ENCODE peak calls at places on chromosomes 6 and 20, in four cellular contexts. B is endothelial cell, Y is GM12864, D is transverse colon. N is an unnamed sample.
A peak's percentile ranks its signal among the peaks of the same experiment; 100 is the strongest.

GRCh38 chr20:57351042-57351783 is at the start of gene RAE1:
- DNase-seq in Y (peak; percentile 80), B (peak; percentile 88), D (peak; percentile 94), N (peak; percentile 93)

GRCh38 chr6:12017263-12017662 is 5.2 kb downstream of the HIVEP1 start:
- DNase-seq in B (no peak), D (peak; percentile 38), Y (no peak), N (no peak)

GRCh38 chr20:20410678-20411077 is 42.8 kb downstream of the INSM1 start:
- DNase-seq in Y (no peak), D (peak; percentile 57), B (peak; percentile 57), N (no peak)

GRCh38 chr20:40961686-40962640 is 66.7 kb upstream of the TOP1 start:
- DNase-seq in D (no peak), B (no peak), Y (no peak), N (no peak)

GRCh38 chr20:14498809-14499208 is 161.4 kb upstream of the FLRT3 start:
- DNase-seq in D (no peak), Y (no peak), B (no peak), N (no peak)

GRCh38 chr6:160445130-160445529 is 97.0 kb downstream of the SLC22A3 start:
- DNase-seq in Y (no peak), D (no peak), B (no peak), N (no peak)

GRCh38 chr6:12110523-12111154 is 98.5 kb downstream of the HIVEP1 start:
- DNase-seq in B (no peak), D (no peak), Y (no peak), N (no peak)

GRCh38 chr20:50427740-50428462 is 82.3 kb upstream of the PTPN1 start:
- DNase-seq in B (no peak), D (no peak), Y (no peak), N (no peak)

GRCh38 chr20:44780226-44780625 is 30.1 kb downstream of the RIMS4 start:
- DNase-seq in Y (no peak), B (peak; percentile 73), D (peak; percentile 15), N (peak; percentile 58)

GRCh38 chr6:142207265-142207877 is 60.3 kb downstream of the VTA1 start:
- DNase-seq in B (peak; percentile 52), D (peak; percentile 30), Y (peak; percentile 13), N (no peak)

GRCh38 chr6:12024715-12025434 is 12.8 kb downstream of the HIVEP1 start:
- DNase-seq in B (no peak), D (no peak), Y (no peak), N (no peak)

GRCh38 chr6:128528241-128528640 is 7.8 kb upstream of the PTPRK start:
- DNase-seq in B (no peak), Y (no peak), D (no peak), N (no peak)

GRCh38 chr6:136511921-136512320 is 38.3 kb downstream of the MAP7 start:
- DNase-seq in B (no peak), Y (no peak), D (no peak), N (no peak)

GRCh38 chr6:11989376-11989775 is 22.7 kb upstream of the HIVEP1 start:
- DNase-seq in B (no peak), Y (no peak), D (no peak), N (no peak)

GRCh38 chr6:6886160-6886885 is 221.4 kb upstream of the RREB1 start:
- DNase-seq in Y (no peak), B (no peak), D (peak; percentile 25), N (no peak)

GRCh38 chr6:168825226-168826077 is 384.5 kb downstream of the SMOC2 start:
- DNase-seq in Y (no peak), B (no peak), D (no peak), N (no peak)

GRCh38 chr20:14997791-14998190 is 660.4 kb upstream of the FLRT3 start:
- DNase-seq in D (no peak), Y (no peak), B (no peak), N (no peak)

GRCh38 chr6:12408752-12409151 is 118.6 kb downstream of the EDN1 start:
- DNase-seq in B (peak; percentile 6), D (no peak), Y (no peak), N (no peak)

GRCh38 chr6:143822584-143823024 is 20.5 kb upstream of the LTV1 start:
- DNase-seq in D (no peak), Y (no peak), B (no peak), N (no peak)

GRCh38 chr6:117346142-117346930 is 79.4 kb downstream of the ROS1 start:
- DNase-seq in Y (no peak), B (no peak), D (no peak), N (peak; percentile 13)

GRCh38 chr6:189676-190075 is 102.6 kb upstream of the DUSP22 start:
- DNase-seq in B (no peak), Y (no peak), D (no peak), N (no peak)

GRCh38 chr6:155158044-155158843 is 105.6 kb upstream of the CLDN20 start:
- DNase-seq in D (no peak), B (no peak), Y (no peak), N (no peak)

GRCh38 chr6:85472744-85473143 is 22.9 kb downstream of the NT5E start:
- DNase-seq in Y (no peak), D (no peak), B (no peak), N (no peak)

GRCh38 chr6:130742282-130742681 is 84.9 kb upstream of the SMLR1 start:
- DNase-seq in D (no peak), B (no peak), Y (no peak), N (no peak)

GRCh38 chr20:39631557-39631956 is 669.4 kb downstream of the DHX35 start:
- DNase-seq in D (no peak), Y (no peak), B (no peak), N (no peak)

GRCh38 chr6:75196051-75196743 is 9.7 kb downstream of the COL12A1 start:
- DNase-seq in D (no peak), Y (no peak), B (no peak), N (no peak)

GRCh38 chr6:82525775-82526515 is 162.3 kb downstream of the TPBG start:
- DNase-seq in Y (no peak), B (no peak), D (no peak), N (no peak)

GRCh38 chr6:32086661-32087573 is 22.2 kb downstream of the TNXB start:
- DNase-seq in Y (peak; percentile 68), B (no peak), D (no peak), N (peak; percentile 80)

GRCh38 chr20:49573900-49574416 is 6.0 kb upstream of the PTGIS start:
- DNase-seq in B (no peak), D (no peak), Y (no peak), N (no peak)

GRCh38 chr6:22366214-22366613 is 69.4 kb upstream of the PRL start:
- DNase-seq in D (no peak), Y (no peak), B (no peak), N (no peak)

GRCh38 chr6:128069180-128069579 is 168.3 kb upstream of the THEMIS start:
- DNase-seq in B (no peak), Y (no peak), D (no peak), N (no peak)

GRCh38 chr20:23434521-23435313 is 4.8 kb upstream of the CSTL1 start:
- DNase-seq in Y (no peak), B (no peak), D (no peak), N (no peak)

GRCh38 chr6:155380666-155381332 is 66.5 kb upstream of the TFB1M start:
- DNase-seq in D (no peak), B (no peak), Y (no peak), N (no peak)

GRCh38 chr6:20873425-20874190 is 339.4 kb downstream of the CDKAL1 start:
- DNase-seq in D (no peak), B (no peak), Y (no peak), N (no peak)
- TF ChIP-seq CTCF in D (no peak), B (no peak), Y (no peak), N (no peak)

GRCh38 chr6:28542440-28543293 is 17.0 kb downstream of the GPX5 start:
- DNase-seq in Y (peak; percentile 76), D (peak; percentile 58), B (peak; percentile 78), N (peak; percentile 52)
- TF ChIP-seq CTCF in Y (peak; percentile 64), D (peak; percentile 15), B (peak; percentile 84), N (peak; percentile 38)

GRCh38 chr6:8530775-8531435 is 95.6 kb upstream of the SLC35B3 start:
- DNase-seq in D (no peak), Y (no peak), B (no peak), N (no peak)
- TF ChIP-seq CTCF in D (no peak), Y (no peak), B (no peak), N (no peak)

DNA sequence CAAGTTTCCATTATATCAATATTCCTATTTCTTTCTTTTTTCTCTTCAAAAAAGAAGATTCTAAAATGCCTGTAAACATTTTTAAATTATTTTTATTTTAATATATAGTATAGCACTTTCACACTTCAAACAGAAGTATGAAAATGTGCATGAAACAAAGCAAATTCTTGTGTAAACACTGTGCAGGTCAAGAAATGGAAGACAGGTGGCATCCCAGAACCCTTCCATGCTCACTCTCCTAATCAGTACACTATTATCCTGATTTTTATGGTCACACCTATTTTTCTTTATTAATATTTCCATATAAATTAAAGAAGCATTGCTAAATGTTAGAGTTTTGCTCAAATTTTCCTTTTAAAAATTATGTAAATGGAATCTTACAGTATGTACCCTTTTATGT is 561.6 kb upstream of the RNF217 start:
- DNase-seq in Y (no peak), B (no peak), D (no peak), N (no peak)
- TF ChIP-seq CTCF in Y (no peak), B (peak; percentile 26), D (no peak), N (no peak)

GRCh38 chr20:63973160-63973479 is 3.4 kb upstream of the ZNF512B start:
- DNase-seq in B (no peak), D (no peak), Y (no peak), N (no peak)

GRCh38 chr20:63972312-63973159 is 2.8 kb upstream of the ZNF512B start:
- DNase-seq in D (peak; percentile 6), B (no peak), Y (no peak), N (no peak)

GRCh38 chr20:63976980-63977391 is 2.5 kb downstream of the SAMD10 start:
- DNase-seq in D (no peak), Y (no peak), B (no peak), N (no peak)

GRCh38 chr20:63973636-63974401 is 4.1 kb upstream of the ZNF512B start:
- DNase-seq in Y (no peak), D (peak; percentile 89), B (peak; percentile 97), N (peak; percentile 90)

DNA sequence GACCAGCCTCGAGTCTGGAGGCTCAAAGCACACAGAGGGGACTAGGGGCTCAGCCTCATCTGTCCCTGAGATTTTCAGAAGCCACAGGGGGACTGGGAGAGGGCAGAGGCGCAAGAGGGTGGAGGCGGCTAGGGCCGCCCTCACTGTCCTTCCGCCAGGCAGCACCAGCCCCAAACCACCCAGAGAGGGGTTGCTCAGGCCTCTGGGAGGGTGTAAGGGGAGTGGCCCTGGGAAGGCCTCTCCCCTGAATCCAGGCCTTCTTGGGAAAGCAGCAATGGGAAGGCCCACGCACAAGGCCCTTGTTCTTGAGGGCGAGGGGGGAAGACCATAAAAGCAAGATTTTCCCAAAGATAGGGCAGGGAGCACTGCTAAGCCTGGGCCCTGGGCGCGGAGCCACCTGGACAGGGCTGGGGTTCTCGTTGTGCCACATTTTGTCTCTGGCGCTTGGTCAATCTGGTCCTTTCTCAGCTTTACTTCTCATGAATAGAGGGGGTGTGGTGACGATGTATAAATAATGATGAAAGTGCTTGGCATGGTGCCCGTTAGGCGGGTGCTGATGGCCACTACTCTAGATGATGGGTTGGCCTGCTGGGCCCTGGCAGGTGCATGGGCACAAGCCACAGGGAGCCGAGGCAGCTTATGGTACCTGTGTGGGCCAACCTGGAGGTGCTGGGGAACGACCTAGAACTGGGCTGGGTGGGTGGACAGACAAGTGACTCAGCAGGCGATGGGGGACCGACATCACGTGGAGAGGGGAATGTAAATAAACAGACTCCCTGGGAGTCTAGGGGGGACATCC is 4.8 kb downstream of the SAMD10 start:
- DNase-seq in Y (no peak), D (no peak), B (no peak), N (no peak)
- TF ChIP-seq CTCF in Y (no peak), D (no peak), B (no peak), N (no peak)